ENCODE peak calls at places on chromosomes 2 and 18, in ten cellular contexts. One of them, this sample, is unnamed.

GRCh38 chr2:239846789-239847676 is 178.1 kb downstream of the NDUFA10 start:
- DNase-seq in heart left ventricle: no peak
- DNase-seq in ELR: no peak
- DNase-seq in cerebellar cortex: no peak
- DNase-seq in left cardiac atrium: no peak
- DNase-seq in stimulated activated CD8-positive, alpha-beta memory T cell treated with anti-CD3 and anti-CD28 coated beads, Interleukin-15, amount 100 ng/mL, for 48 hours: no peak
- DNase-seq in RWPE2: no peak
- DNase-seq in anterior cingulate cortex: no peak
- DNase-seq in HEK293T: no peak
- DNase-seq in effector CD4-positive, alpha-beta T cell: no peak
- DNase-seq in this sample: no peak

GRCh38 chr2:233314180-233314579 is 6.6 kb downstream of the SAG start:
- DNase-seq in cerebellar cortex: no peak
- DNase-seq in RWPE2: no peak
- DNase-seq in left cardiac atrium: no peak
- DNase-seq in anterior cingulate cortex: no peak
- DNase-seq in ELR: no peak
- DNase-seq in heart left ventricle: no peak
- DNase-seq in HEK293T: no peak
- DNase-seq in effector CD4-positive, alpha-beta T cell: no peak
- DNase-seq in stimulated activated CD8-positive, alpha-beta memory T cell treated with anti-CD3 and anti-CD28 coated beads, Interleukin-15, amount 100 ng/mL, for 48 hours: no peak
- DNase-seq in this sample: no peak

GRCh38 chr2:229927817-229928321 is 5.6 kb downstream of the FBXO36 start:
- DNase-seq in anterior cingulate cortex: no peak
- DNase-seq in ELR: peak; percentile 74
- DNase-seq in effector CD4-positive, alpha-beta T cell: no peak
- DNase-seq in left cardiac atrium: no peak
- DNase-seq in cerebellar cortex: no peak
- DNase-seq in HEK293T: no peak
- DNase-seq in heart left ventricle: no peak
- DNase-seq in stimulated activated CD8-positive, alpha-beta memory T cell treated with anti-CD3 and anti-CD28 coated beads, Interleukin-15, amount 100 ng/mL, for 48 hours: no peak
- DNase-seq in RWPE2: no peak
- DNase-seq in this sample: no peak

GRCh38 chr2:121017411-121017810 is 267.6 kb downstream of the TFCP2L1 start:
- DNase-seq in stimulated activated CD8-positive, alpha-beta memory T cell treated with anti-CD3 and anti-CD28 coated beads, Interleukin-15, amount 100 ng/mL, for 48 hours: no peak
- DNase-seq in HEK293T: no peak
- DNase-seq in cerebellar cortex: no peak
- DNase-seq in anterior cingulate cortex: no peak
- DNase-seq in left cardiac atrium: no peak
- DNase-seq in ELR: no peak
- DNase-seq in effector CD4-positive, alpha-beta T cell: no peak
- DNase-seq in RWPE2: no peak
- DNase-seq in heart left ventricle: no peak
- DNase-seq in this sample: no peak

GRCh38 chr2:182980115-182980514 is 58.1 kb downstream of the NCKAP1 start:
- DNase-seq in HEK293T: peak; percentile 27
- DNase-seq in left cardiac atrium: no peak
- DNase-seq in stimulated activated CD8-positive, alpha-beta memory T cell treated with anti-CD3 and anti-CD28 coated beads, Interleukin-15, amount 100 ng/mL, for 48 hours: no peak
- DNase-seq in heart left ventricle: no peak
- DNase-seq in ELR: peak; percentile 80
- DNase-seq in effector CD4-positive, alpha-beta T cell: no peak
- DNase-seq in RWPE2: no peak
- DNase-seq in cerebellar cortex: peak; percentile 63
- DNase-seq in anterior cingulate cortex: no peak
- DNase-seq in this sample: no peak

GRCh38 chr2:241011751-241012510 is 13.5 kb downstream of the SNED1 start:
- DNase-seq in left cardiac atrium: no peak
- DNase-seq in HEK293T: no peak
- DNase-seq in anterior cingulate cortex: peak; percentile 19
- DNase-seq in stimulated activated CD8-positive, alpha-beta memory T cell treated with anti-CD3 and anti-CD28 coated beads, Interleukin-15, amount 100 ng/mL, for 48 hours: no peak
- DNase-seq in ELR: no peak
- DNase-seq in effector CD4-positive, alpha-beta T cell: no peak
- DNase-seq in heart left ventricle: no peak
- DNase-seq in RWPE2: no peak
- DNase-seq in cerebellar cortex: no peak
- DNase-seq in this sample: peak; percentile 8

GRCh38 chr18:27062802-27063201 is 122.3 kb downstream of the CHST9 start:
- DNase-seq in RWPE2: no peak
- DNase-seq in effector CD4-positive, alpha-beta T cell: no peak
- DNase-seq in HEK293T: no peak
- DNase-seq in anterior cingulate cortex: no peak
- DNase-seq in ELR: no peak
- DNase-seq in cerebellar cortex: no peak
- DNase-seq in heart left ventricle: no peak
- DNase-seq in left cardiac atrium: no peak
- DNase-seq in stimulated activated CD8-positive, alpha-beta memory T cell treated with anti-CD3 and anti-CD28 coated beads, Interleukin-15, amount 100 ng/mL, for 48 hours: no peak
- DNase-seq in this sample: no peak

GRCh38 chr2:85277416-85278158 is 50.2 kb downstream of the TGOLN2 start:
- DNase-seq in ELR: no peak
- DNase-seq in stimulated activated CD8-positive, alpha-beta memory T cell treated with anti-CD3 and anti-CD28 coated beads, Interleukin-15, amount 100 ng/mL, for 48 hours: no peak
- DNase-seq in left cardiac atrium: peak; percentile 70
- DNase-seq in RWPE2: peak; percentile 93
- DNase-seq in heart left ventricle: peak; percentile 52
- DNase-seq in cerebellar cortex: no peak
- DNase-seq in HEK293T: no peak
- DNase-seq in anterior cingulate cortex: no peak
- DNase-seq in effector CD4-positive, alpha-beta T cell: no peak
- DNase-seq in this sample: no peak

GRCh38 chr2:23624915-23625314 is 239.9 kb downstream of the KLHL29 start:
- DNase-seq in HEK293T: no peak
- DNase-seq in effector CD4-positive, alpha-beta T cell: no peak
- DNase-seq in RWPE2: no peak
- DNase-seq in cerebellar cortex: no peak
- DNase-seq in ELR: no peak
- DNase-seq in anterior cingulate cortex: no peak
- DNase-seq in stimulated activated CD8-positive, alpha-beta memory T cell treated with anti-CD3 and anti-CD28 coated beads, Interleukin-15, amount 100 ng/mL, for 48 hours: no peak
- DNase-seq in heart left ventricle: no peak
- DNase-seq in left cardiac atrium: no peak
- DNase-seq in this sample: no peak

GRCh38 chr2:15800489-15801329 is 139.6 kb upstream of the MYCN start:
- DNase-seq in effector CD4-positive, alpha-beta T cell: no peak
- DNase-seq in HEK293T: no peak
- DNase-seq in heart left ventricle: no peak
- DNase-seq in left cardiac atrium: no peak
- DNase-seq in RWPE2: no peak
- DNase-seq in ELR: no peak
- DNase-seq in stimulated activated CD8-positive, alpha-beta memory T cell treated with anti-CD3 and anti-CD28 coated beads, Interleukin-15, amount 100 ng/mL, for 48 hours: no peak
- DNase-seq in anterior cingulate cortex: peak; percentile 93
- DNase-seq in cerebellar cortex: peak; percentile 5
- DNase-seq in this sample: no peak

GRCh38 chr2:168165418-168165817 is 82.0 kb downstream of the STK39 start:
- DNase-seq in HEK293T: no peak
- DNase-seq in ELR: no peak
- DNase-seq in stimulated activated CD8-positive, alpha-beta memory T cell treated with anti-CD3 and anti-CD28 coated beads, Interleukin-15, amount 100 ng/mL, for 48 hours: no peak
- DNase-seq in left cardiac atrium: no peak
- DNase-seq in heart left ventricle: no peak
- DNase-seq in RWPE2: no peak
- DNase-seq in effector CD4-positive, alpha-beta T cell: no peak
- DNase-seq in cerebellar cortex: no peak
- DNase-seq in anterior cingulate cortex: no peak
- DNase-seq in this sample: no peak

GRCh38 chr2:57869763-57870344 is 176.8 kb upstream of the VRK2 start:
- DNase-seq in RWPE2: no peak
- DNase-seq in cerebellar cortex: no peak
- DNase-seq in effector CD4-positive, alpha-beta T cell: no peak
- DNase-seq in anterior cingulate cortex: no peak
- DNase-seq in HEK293T: no peak
- DNase-seq in heart left ventricle: no peak
- DNase-seq in ELR: no peak
- DNase-seq in stimulated activated CD8-positive, alpha-beta memory T cell treated with anti-CD3 and anti-CD28 coated beads, Interleukin-15, amount 100 ng/mL, for 48 hours: no peak
- DNase-seq in left cardiac atrium: no peak
- DNase-seq in this sample: no peak

GRCh38 chr2:68799615-68800400 is 65.2 kb downstream of the ARHGAP25 start:
- DNase-seq in stimulated activated CD8-positive, alpha-beta memory T cell treated with anti-CD3 and anti-CD28 coated beads, Interleukin-15, amount 100 ng/mL, for 48 hours: no peak
- DNase-seq in left cardiac atrium: no peak
- DNase-seq in cerebellar cortex: no peak
- DNase-seq in RWPE2: no peak
- DNase-seq in ELR: no peak
- DNase-seq in effector CD4-positive, alpha-beta T cell: no peak
- DNase-seq in anterior cingulate cortex: no peak
- DNase-seq in HEK293T: no peak
- DNase-seq in heart left ventricle: no peak
- DNase-seq in this sample: no peak

GRCh38 chr2:220096406-220096805 is 469.0 kb downstream of the SLC4A3 start:
- DNase-seq in left cardiac atrium: no peak
- DNase-seq in stimulated activated CD8-positive, alpha-beta memory T cell treated with anti-CD3 and anti-CD28 coated beads, Interleukin-15, amount 100 ng/mL, for 48 hours: no peak
- DNase-seq in heart left ventricle: no peak
- DNase-seq in effector CD4-positive, alpha-beta T cell: no peak
- DNase-seq in ELR: peak; percentile 41
- DNase-seq in cerebellar cortex: no peak
- DNase-seq in HEK293T: no peak
- DNase-seq in anterior cingulate cortex: no peak
- DNase-seq in RWPE2: no peak
- DNase-seq in this sample: no peak

GRCh38 chr2:27653397-27653796 is 10.0 kb downstream of the SUPT7L start:
- DNase-seq in stimulated activated CD8-positive, alpha-beta memory T cell treated with anti-CD3 and anti-CD28 coated beads, Interleukin-15, amount 100 ng/mL, for 48 hours: no peak
- DNase-seq in HEK293T: no peak
- DNase-seq in cerebellar cortex: no peak
- DNase-seq in anterior cingulate cortex: no peak
- DNase-seq in effector CD4-positive, alpha-beta T cell: no peak
- DNase-seq in ELR: peak; percentile 60
- DNase-seq in RWPE2: no peak
- DNase-seq in left cardiac atrium: no peak
- DNase-seq in heart left ventricle: no peak
- DNase-seq in this sample: no peak

GRCh38 chr2:68719912-68720311 is 14.7 kb upstream of the ARHGAP25 start:
- DNase-seq in HEK293T: no peak
- DNase-seq in left cardiac atrium: no peak
- DNase-seq in cerebellar cortex: no peak
- DNase-seq in effector CD4-positive, alpha-beta T cell: no peak
- DNase-seq in RWPE2: no peak
- DNase-seq in ELR: no peak
- DNase-seq in anterior cingulate cortex: no peak
- DNase-seq in heart left ventricle: no peak
- DNase-seq in stimulated activated CD8-positive, alpha-beta memory T cell treated with anti-CD3 and anti-CD28 coated beads, Interleukin-15, amount 100 ng/mL, for 48 hours: no peak
- DNase-seq in this sample: no peak

GRCh38 chr18:77071711-77072292 is 60.8 kb downstream of the MBP start:
- DNase-seq in stimulated activated CD8-positive, alpha-beta memory T cell treated with anti-CD3 and anti-CD28 coated beads, Interleukin-15, amount 100 ng/mL, for 48 hours: no peak
- DNase-seq in ELR: peak; percentile 96
- DNase-seq in RWPE2: no peak
- DNase-seq in anterior cingulate cortex: no peak
- DNase-seq in effector CD4-positive, alpha-beta T cell: peak; percentile 76
- DNase-seq in left cardiac atrium: peak; percentile 67
- DNase-seq in HEK293T: no peak
- DNase-seq in cerebellar cortex: no peak
- DNase-seq in heart left ventricle: peak; percentile 59
- DNase-seq in this sample: peak; percentile 64

GRCh38 chr18:7890078-7890477 is 323.0 kb downstream of the PTPRM start:
- DNase-seq in effector CD4-positive, alpha-beta T cell: no peak
- DNase-seq in HEK293T: no peak
- DNase-seq in ELR: no peak
- DNase-seq in stimulated activated CD8-positive, alpha-beta memory T cell treated with anti-CD3 and anti-CD28 coated beads, Interleukin-15, amount 100 ng/mL, for 48 hours: no peak
- DNase-seq in anterior cingulate cortex: no peak
- DNase-seq in cerebellar cortex: no peak
- DNase-seq in RWPE2: no peak
- DNase-seq in heart left ventricle: no peak
- DNase-seq in left cardiac atrium: no peak
- DNase-seq in this sample: no peak

GRCh38 chr2:68734688-68735525 is at the start of gene ARHGAP25:
- DNase-seq in anterior cingulate cortex: no peak
- DNase-seq in ELR: no peak
- DNase-seq in cerebellar cortex: no peak
- DNase-seq in RWPE2: no peak
- DNase-seq in stimulated activated CD8-positive, alpha-beta memory T cell treated with anti-CD3 and anti-CD28 coated beads, Interleukin-15, amount 100 ng/mL, for 48 hours: peak; percentile 65
- DNase-seq in HEK293T: no peak
- DNase-seq in left cardiac atrium: no peak
- DNase-seq in effector CD4-positive, alpha-beta T cell: no peak
- DNase-seq in heart left ventricle: no peak
- DNase-seq in this sample: no peak

GRCh38 chr2:1478311-1479305 is 65.3 kb downstream of the TPO start:
- DNase-seq in stimulated activated CD8-positive, alpha-beta memory T cell treated with anti-CD3 and anti-CD28 coated beads, Interleukin-15, amount 100 ng/mL, for 48 hours: no peak
- DNase-seq in RWPE2: no peak
- DNase-seq in cerebellar cortex: no peak
- DNase-seq in left cardiac atrium: no peak
- DNase-seq in effector CD4-positive, alpha-beta T cell: no peak
- DNase-seq in heart left ventricle: no peak
- DNase-seq in ELR: no peak
- DNase-seq in anterior cingulate cortex: no peak
- DNase-seq in HEK293T: no peak
- DNase-seq in this sample: no peak

GRCh38 chr2:235055891-235056516 is 104.2 kb downstream of the SH3BP4 start:
- DNase-seq in HEK293T: peak; percentile 51
- DNase-seq in left cardiac atrium: no peak
- DNase-seq in anterior cingulate cortex: no peak
- DNase-seq in ELR: peak; percentile 56
- DNase-seq in stimulated activated CD8-positive, alpha-beta memory T cell treated with anti-CD3 and anti-CD28 coated beads, Interleukin-15, amount 100 ng/mL, for 48 hours: no peak
- DNase-seq in RWPE2: no peak
- DNase-seq in heart left ventricle: no peak
- DNase-seq in effector CD4-positive, alpha-beta T cell: no peak
- DNase-seq in cerebellar cortex: peak; percentile 44
- DNase-seq in this sample: no peak

GRCh38 chr2:7845332-7845731 is 836.5 kb upstream of the ID2 start:
- DNase-seq in ELR: peak; percentile 58
- DNase-seq in anterior cingulate cortex: no peak
- DNase-seq in heart left ventricle: no peak
- DNase-seq in effector CD4-positive, alpha-beta T cell: no peak
- DNase-seq in RWPE2: no peak
- DNase-seq in left cardiac atrium: no peak
- DNase-seq in cerebellar cortex: no peak
- DNase-seq in HEK293T: no peak
- DNase-seq in stimulated activated CD8-positive, alpha-beta memory T cell treated with anti-CD3 and anti-CD28 coated beads, Interleukin-15, amount 100 ng/mL, for 48 hours: no peak
- DNase-seq in this sample: no peak

GRCh38 chr2:235951980-235952379 is 216.2 kb downstream of the GBX2 start:
- DNase-seq in cerebellar cortex: no peak
- DNase-seq in stimulated activated CD8-positive, alpha-beta memory T cell treated with anti-CD3 and anti-CD28 coated beads, Interleukin-15, amount 100 ng/mL, for 48 hours: no peak
- DNase-seq in anterior cingulate cortex: no peak
- DNase-seq in ELR: peak; percentile 11
- DNase-seq in RWPE2: no peak
- DNase-seq in HEK293T: no peak
- DNase-seq in effector CD4-positive, alpha-beta T cell: no peak
- DNase-seq in heart left ventricle: no peak
- DNase-seq in left cardiac atrium: no peak
- DNase-seq in this sample: no peak

GRCh38 chr2:68258854-68259253 is 6.5 kb upstream of the PPP3R1 start:
- DNase-seq in cerebellar cortex: no peak
- DNase-seq in left cardiac atrium: no peak
- DNase-seq in heart left ventricle: no peak
- DNase-seq in anterior cingulate cortex: no peak
- DNase-seq in effector CD4-positive, alpha-beta T cell: no peak
- DNase-seq in ELR: no peak
- DNase-seq in HEK293T: no peak
- DNase-seq in stimulated activated CD8-positive, alpha-beta memory T cell treated with anti-CD3 and anti-CD28 coated beads, Interleukin-15, amount 100 ng/mL, for 48 hours: no peak
- DNase-seq in RWPE2: no peak
- DNase-seq in this sample: no peak

GRCh38 chr2:7721413-7721995 is 804.3 kb downstream of the RNF144A start:
- DNase-seq in ELR: no peak
- DNase-seq in cerebellar cortex: peak; percentile 60
- DNase-seq in RWPE2: no peak
- DNase-seq in stimulated activated CD8-positive, alpha-beta memory T cell treated with anti-CD3 and anti-CD28 coated beads, Interleukin-15, amount 100 ng/mL, for 48 hours: no peak
- DNase-seq in heart left ventricle: no peak
- DNase-seq in anterior cingulate cortex: no peak
- DNase-seq in left cardiac atrium: no peak
- DNase-seq in HEK293T: no peak
- DNase-seq in effector CD4-positive, alpha-beta T cell: no peak
- DNase-seq in this sample: no peak

GRCh38 chr18:10089881-10090280 is 176.1 kb downstream of the VAPA start:
- DNase-seq in heart left ventricle: no peak
- DNase-seq in HEK293T: no peak
- DNase-seq in ELR: no peak
- DNase-seq in effector CD4-positive, alpha-beta T cell: no peak
- DNase-seq in cerebellar cortex: no peak
- DNase-seq in RWPE2: no peak
- DNase-seq in left cardiac atrium: no peak
- DNase-seq in stimulated activated CD8-positive, alpha-beta memory T cell treated with anti-CD3 and anti-CD28 coated beads, Interleukin-15, amount 100 ng/mL, for 48 hours: no peak
- DNase-seq in anterior cingulate cortex: no peak
- DNase-seq in this sample: no peak

GRCh38 chr2:224847961-224848850 is 132.0 kb upstream of the CCDC195 start:
- DNase-seq in cerebellar cortex: no peak
- DNase-seq in effector CD4-positive, alpha-beta T cell: no peak
- DNase-seq in heart left ventricle: peak; percentile 32
- DNase-seq in HEK293T: peak; percentile 47
- DNase-seq in RWPE2: peak; percentile 81
- DNase-seq in stimulated activated CD8-positive, alpha-beta memory T cell treated with anti-CD3 and anti-CD28 coated beads, Interleukin-15, amount 100 ng/mL, for 48 hours: no peak
- DNase-seq in left cardiac atrium: peak; percentile 27
- DNase-seq in anterior cingulate cortex: no peak
- DNase-seq in ELR: peak; percentile 66
- DNase-seq in this sample: no peak

GRCh38 chr18:59905686-59906091 is 5.9 kb downstream of the PMAIP1 start:
- DNase-seq in HEK293T: no peak
- DNase-seq in cerebellar cortex: no peak
- DNase-seq in anterior cingulate cortex: no peak
- DNase-seq in RWPE2: no peak
- DNase-seq in heart left ventricle: no peak
- DNase-seq in ELR: no peak
- DNase-seq in stimulated activated CD8-positive, alpha-beta memory T cell treated with anti-CD3 and anti-CD28 coated beads, Interleukin-15, amount 100 ng/mL, for 48 hours: no peak
- DNase-seq in left cardiac atrium: no peak
- DNase-seq in effector CD4-positive, alpha-beta T cell: no peak
- DNase-seq in this sample: no peak